ENCODE peak calls at places on chromosomes 3 and 15, in seven cellular contexts. W is mesendoderm, Q is uterus, N is H1, M is right cardiac atrium, R is A549, K is OCI-LY7. J is an unnamed sample. For H3K4me1, the result is how much of the 10 kb centered on the place peaks cover.

GRCh38 chr15:46127361-46127874 is 492.6 kb downstream of the SQOR start:
- DNase-seq in K (no peak), N (no peak), W (no peak), Q (no peak), R (no peak), M (no peak), J (no peak)

GRCh38 chr15:95884276-95884675 is 446.2 kb upstream of the NR2F2 start:
- DNase-seq in Q (no peak), K (no peak), W (peak), R (no peak), M (no peak), N (no peak), J (peak)

GRCh38 chr3:55487376-55488241 is 503 bp upstream of the WNT5A start:
- DNase-seq in Q (peak), K (peak), M (peak), W (peak), R (peak), N (peak), J (no peak)

GRCh38 chr3:127773752-127774395 is 48.4 kb downstream of the MGLL start:
- DNase-seq in N (no peak), K (no peak), M (peak), Q (no peak), W (no peak), R (no peak), J (no peak)

GRCh38 chr3:170642882-170643601 is 57.2 kb upstream of the SLC7A14 start:
- DNase-seq in M (peak), Q (no peak), R (no peak), K (no peak), N (no peak), W (no peak), J (no peak)

GRCh38 chr3:30538787-30539186 is 67.6 kb upstream of the TGFBR2 start:
- DNase-seq in W (peak), R (peak), N (no peak), Q (no peak), M (no peak), K (no peak), J (no peak)

GRCh38 chr15:51090753-51091152 is 4.0 kb downstream of the TNFAIP8L3 start:
- DNase-seq in R (no peak), K (no peak), M (no peak), Q (no peak), W (no peak), N (no peak), J (no peak)

GRCh38 chr15:68312701-68313204 is 35.2 kb downstream of the FEM1B start:
- DNase-seq in N (peak), W (no peak), K (no peak), R (no peak), Q (peak), M (no peak), J (no peak)

GRCh38 chr3:117630885-117631284 is 921.3 kb downstream of the TUSC7 start:
- DNase-seq in R (no peak), W (no peak), K (no peak), N (no peak), M (no peak), Q (no peak), J (no peak)

GRCh38 chr3:169147246-169148008 is 516.1 kb downstream of the MECOM start:
- DNase-seq in W (peak), Q (peak), N (peak), R (peak), K (no peak), M (peak), J (peak)

GRCh38 chr3:69930564-69930963 is 69.0 kb upstream of the SAMMSON start:
- DNase-seq in N (no peak), W (no peak), Q (no peak), K (no peak), M (no peak), R (no peak), J (no peak)

GRCh38 chr15:94370197-94370987 is 139.0 kb downstream of the MCTP2 start:
- DNase-seq in W (no peak), N (no peak), Q (no peak), M (no peak), K (no peak), R (no peak), J (no peak)

GRCh38 chr15:77907824-77908751 is 169.4 kb downstream of the TBC1D2B start:
- DNase-seq in Q (no peak), N (no peak), R (no peak), K (peak), M (no peak), W (peak), J (no peak)

GRCh38 chr3:12356175-12356574 is 67.3 kb downstream of the PPARG start:
- DNase-seq in R (no peak), N (no peak), Q (no peak), K (no peak), W (no peak), M (no peak), J (no peak)

GRCh38 chr3:13125092-13126015 is 52.1 kb upstream of the IQSEC1 start:
- DNase-seq in K (no peak), R (no peak), W (no peak), Q (no peak), N (no peak), M (peak), J (no peak)

GRCh38 chr3:145936986-145937385 is 224.0 kb downstream of the PLOD2 start:
- DNase-seq in W (no peak), N (no peak), R (no peak), Q (no peak), M (no peak), K (no peak), J (no peak)

GRCh38 chr3:145698252-145698651 is 462.7 kb downstream of the PLOD2 start:
- DNase-seq in Q (no peak), N (no peak), R (no peak), K (no peak), W (no peak), M (no peak), J (no peak)

GRCh38 chr3:131033480-131034080 is 6.9 kb downstream of the NEK11 start:
- DNase-seq in W (peak), M (no peak), Q (no peak), R (peak), K (peak), N (no peak), J (no peak)

GRCh38 chr3:51340989-51341636 is 44.0 kb upstream of the MANF start:
- DNase-seq in R (no peak), M (no peak), W (no peak), Q (no peak), N (no peak), K (no peak), J (no peak)

GRCh38 chr3:99714146-99714545 is 75.8 kb downstream of the COL8A1 start:
- DNase-seq in M (no peak), W (no peak), K (no peak), N (no peak), Q (no peak), R (no peak), J (no peak)

GRCh38 chr3:31908391-31909097 is 72.5 kb downstream of the OSBPL10 start:
- DNase-seq in N (no peak), Q (no peak), M (no peak), R (peak), W (peak), K (peak), J (no peak)
- H3K4me1 ChIP-seq in N (under half), Q (under half), M (under half), R (under half), W (under half), K (half or more), J (under half)

GRCh38 chr3:53130179-53131135 is at the start of gene RFT1:
- DNase-seq in Q (peak), R (peak), W (peak), M (peak), N (peak), K (peak), J (peak)

GRCh38 chr3:53126646-53127045 is 3.6 kb downstream of the RFT1 start:
- DNase-seq in N (no peak), W (no peak), M (no peak), R (no peak), Q (no peak), K (no peak), J (no peak)

GRCh38 chr3:53132347-53132746 is 2.1 kb upstream of the RFT1 start:
- DNase-seq in Q (no peak), M (no peak), N (no peak), R (no peak), W (peak), K (no peak), J (no peak)

GRCh38 chr3:53131136-53131495 is 881 bp upstream of the RFT1 start:
- DNase-seq in N (no peak), W (peak), Q (no peak), M (no peak), R (no peak), K (no peak), J (no peak)

GRCh38 chr3:53129344-53129743 is 891 bp downstream of the RFT1 start:
- DNase-seq in K (no peak), N (no peak), W (no peak), R (no peak), Q (no peak), M (no peak), J (no peak)
- H3K27ac ChIP-seq in K (peak), N (peak), W (no peak), R (peak), Q (no peak), M (no peak), J (no peak)

GRCh38 chr15:90097475-90097874 is 4.8 kb downstream of the IDH2 start:
- DNase-seq in M (no peak), K (peak), R (no peak), N (no peak), Q (no peak), W (no peak), J (no peak)
- H3K4me1 ChIP-seq in M (under half), K (half or more), R (under half), N (under half), Q (under half), W (under half), J (under half)

DNA sequence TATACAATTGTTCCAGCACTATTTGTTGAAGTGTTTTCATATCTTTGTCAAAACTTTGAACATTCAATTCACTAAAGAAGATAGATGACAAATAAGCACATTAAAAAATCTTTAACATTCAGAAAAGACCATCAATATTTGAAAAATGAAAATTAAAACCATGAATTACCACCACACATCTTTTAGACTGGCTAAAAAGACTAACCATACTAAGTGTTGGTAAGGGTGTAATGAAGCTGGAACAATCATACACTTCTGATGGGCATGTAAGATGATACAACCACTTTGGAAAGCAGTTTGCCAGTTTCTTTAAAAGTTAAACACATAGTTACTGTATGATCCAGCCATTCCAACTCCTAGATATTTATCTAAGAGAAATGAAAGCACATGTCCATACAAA is 33.7 kb downstream of the LARP6 start:
- DNase-seq in M (no peak), N (no peak), R (no peak), Q (no peak), W (no peak), K (no peak), J (no peak)
- H3K27ac ChIP-seq in M (no peak), N (no peak), R (no peak), Q (no peak), W (no peak), K (no peak), J (no peak)

GRCh38 chr15:71761649-71762048 is 48.7 kb upstream of the NR2E3 start:
- DNase-seq in W (peak), M (no peak), Q (no peak), N (no peak), K (no peak), R (peak), J (no peak)
- H3K4me1 ChIP-seq in W (under half), M (under half), Q (under half), N (under half), K (under half), R (under half), J (under half)